ENCODE peak calls at places on chromosomes 5 and 9, in seven cellular contexts. One of them, this sample, is unnamed.

GRCh38 chr9:98983295-98984268 is 39.9 kb downstream of the COL15A1 start:
- DNase-seq in SK-N-SH: no peak
- DNase-seq in HepG2: no peak
- DNase-seq in HCT116: no peak
- DNase-seq in K562: no peak
- DNase-seq in H1: no peak
- DNase-seq in GM12878: no peak
- DNase-seq in this sample: no peak

GRCh38 chr9:70111042-70111602 is 67.5 kb downstream of the MAMDC2 start:
- DNase-seq in SK-N-SH: peak; percentile 39
- DNase-seq in HepG2: peak; percentile 31
- DNase-seq in HCT116: peak; percentile 66
- DNase-seq in K562: peak; percentile 65
- DNase-seq in H1: peak; percentile 64
- DNase-seq in GM12878: no peak
- DNase-seq in this sample: no peak

GRCh38 chr5:96257904-96258303 is 175.1 kb downstream of the PCSK1 start:
- DNase-seq in SK-N-SH: no peak
- DNase-seq in HepG2: no peak
- DNase-seq in HCT116: no peak
- DNase-seq in K562: no peak
- DNase-seq in H1: no peak
- DNase-seq in GM12878: no peak
- DNase-seq in this sample: no peak

GRCh38 chr5:85843535-85843934 is 774.2 kb upstream of the COX7C start:
- DNase-seq in SK-N-SH: no peak
- DNase-seq in HepG2: no peak
- DNase-seq in HCT116: no peak
- DNase-seq in K562: no peak
- DNase-seq in H1: no peak
- DNase-seq in GM12878: no peak
- DNase-seq in this sample: no peak

GRCh38 chr5:95446560-95447221 is 55.5 kb downstream of the FAM81B start:
- DNase-seq in SK-N-SH: no peak
- DNase-seq in HepG2: no peak
- DNase-seq in HCT116: no peak
- DNase-seq in K562: no peak
- DNase-seq in H1: no peak
- DNase-seq in GM12878: no peak
- DNase-seq in this sample: no peak

GRCh38 chr5:149586708-149587318 is 5.5 kb downstream of the ARHGEF37 start:
- DNase-seq in SK-N-SH: peak; percentile 34
- DNase-seq in HepG2: no peak
- DNase-seq in HCT116: no peak
- DNase-seq in K562: no peak
- DNase-seq in H1: no peak
- DNase-seq in GM12878: no peak
- DNase-seq in this sample: peak; percentile 49

GRCh38 chr5:99176186-99176585 is 247.4 kb upstream of the CHD1 start:
- DNase-seq in SK-N-SH: no peak
- DNase-seq in HepG2: no peak
- DNase-seq in HCT116: no peak
- DNase-seq in K562: no peak
- DNase-seq in H1: no peak
- DNase-seq in GM12878: no peak
- DNase-seq in this sample: no peak

GRCh38 chr9:104386425-104387069 is 117.5 kb upstream of the OR13F1 start:
- DNase-seq in SK-N-SH: peak; percentile 41
- DNase-seq in HepG2: peak; percentile 16
- DNase-seq in HCT116: peak; percentile 22
- DNase-seq in K562: peak; percentile 5
- DNase-seq in H1: no peak
- DNase-seq in GM12878: no peak
- DNase-seq in this sample: peak; percentile 48

GRCh38 chr9:135833864-135834263 is 73.5 kb downstream of the CAMSAP1 start:
- DNase-seq in SK-N-SH: no peak
- DNase-seq in HepG2: no peak
- DNase-seq in HCT116: no peak
- DNase-seq in K562: no peak
- DNase-seq in H1: no peak
- DNase-seq in GM12878: no peak
- DNase-seq in this sample: no peak

GRCh38 chr5:152532714-152533113 is 127.6 kb upstream of the NMUR2 start:
- DNase-seq in SK-N-SH: peak; percentile 16
- DNase-seq in HepG2: peak; percentile 33
- DNase-seq in HCT116: peak; percentile 42
- DNase-seq in K562: peak; percentile 55
- DNase-seq in H1: no peak
- DNase-seq in GM12878: peak; percentile 15
- DNase-seq in this sample: peak; percentile 82

GRCh38 chr5:172593306-172593705 is 47.8 kb upstream of the NEURL1B start:
- DNase-seq in SK-N-SH: no peak
- DNase-seq in HepG2: no peak
- DNase-seq in HCT116: no peak
- DNase-seq in K562: no peak
- DNase-seq in H1: no peak
- DNase-seq in GM12878: no peak
- DNase-seq in this sample: no peak

GRCh38 chr9:34512131-34513078 is 10.4 kb downstream of the ENHO start:
- DNase-seq in SK-N-SH: no peak
- DNase-seq in HepG2: peak; percentile 66
- DNase-seq in HCT116: no peak
- DNase-seq in K562: no peak
- DNase-seq in H1: no peak
- DNase-seq in GM12878: no peak
- DNase-seq in this sample: peak; percentile 40

GRCh38 chr5:65774346-65774745 is 52.3 kb downstream of the NLN start:
- DNase-seq in SK-N-SH: no peak
- DNase-seq in HepG2: no peak
- DNase-seq in HCT116: no peak
- DNase-seq in K562: no peak
- DNase-seq in H1: no peak
- DNase-seq in GM12878: no peak
- DNase-seq in this sample: no peak

GRCh38 chr9:16344343-16344742 is 526.1 kb downstream of the BNC2 start:
- DNase-seq in SK-N-SH: no peak
- DNase-seq in HepG2: no peak
- DNase-seq in HCT116: no peak
- DNase-seq in K562: no peak
- DNase-seq in H1: no peak
- DNase-seq in GM12878: no peak
- DNase-seq in this sample: no peak

GRCh38 chr9:35756743-35757526 is 2.9 kb upstream of the MSMP start:
- DNase-seq in SK-N-SH: peak; percentile 88
- DNase-seq in HepG2: peak; percentile 62
- DNase-seq in HCT116: peak; percentile 38
- DNase-seq in K562: peak; percentile 71
- DNase-seq in H1: peak; percentile 33
- DNase-seq in GM12878: no peak
- DNase-seq in this sample: no peak

GRCh38 chr5:148372883-148373282 is 10.9 kb upstream of the FBXO38 start:
- DNase-seq in SK-N-SH: no peak
- DNase-seq in HepG2: no peak
- DNase-seq in HCT116: no peak
- DNase-seq in K562: no peak
- DNase-seq in H1: no peak
- DNase-seq in GM12878: no peak
- DNase-seq in this sample: no peak
- TF ChIP-seq JUND in SK-N-SH: no peak
- TF ChIP-seq JUND in HepG2: no peak
- TF ChIP-seq JUND in HCT116: no peak
- TF ChIP-seq JUND in K562: no peak
- TF ChIP-seq JUND in H1: no peak
- TF ChIP-seq JUND in GM12878: no peak
- TF ChIP-seq JUND in this sample: no peak

GRCh38 chr9:87007711-87008360 is 60.5 kb upstream of the GAS1 start:
- DNase-seq in SK-N-SH: peak; percentile 69
- DNase-seq in HepG2: no peak
- DNase-seq in HCT116: no peak
- DNase-seq in K562: no peak
- DNase-seq in H1: no peak
- DNase-seq in GM12878: no peak
- DNase-seq in this sample: peak; percentile 1
- TF ChIP-seq JUND in SK-N-SH: no peak
- TF ChIP-seq JUND in HepG2: no peak
- TF ChIP-seq JUND in HCT116: no peak
- TF ChIP-seq JUND in K562: no peak
- TF ChIP-seq JUND in H1: no peak
- TF ChIP-seq JUND in GM12878: no peak
- TF ChIP-seq JUND in this sample: no peak

GRCh38 chr9:4106081-4106491 is 193.8 kb downstream of the GLIS3 start:
- DNase-seq in SK-N-SH: no peak
- DNase-seq in HepG2: peak; percentile 21
- DNase-seq in HCT116: no peak
- DNase-seq in K562: no peak
- DNase-seq in H1: no peak
- DNase-seq in GM12878: no peak
- DNase-seq in this sample: no peak
- TF ChIP-seq JUND in SK-N-SH: no peak
- TF ChIP-seq JUND in HepG2: no peak
- TF ChIP-seq JUND in HCT116: no peak
- TF ChIP-seq JUND in K562: no peak
- TF ChIP-seq JUND in H1: no peak
- TF ChIP-seq JUND in GM12878: no peak
- TF ChIP-seq JUND in this sample: no peak

DNA sequence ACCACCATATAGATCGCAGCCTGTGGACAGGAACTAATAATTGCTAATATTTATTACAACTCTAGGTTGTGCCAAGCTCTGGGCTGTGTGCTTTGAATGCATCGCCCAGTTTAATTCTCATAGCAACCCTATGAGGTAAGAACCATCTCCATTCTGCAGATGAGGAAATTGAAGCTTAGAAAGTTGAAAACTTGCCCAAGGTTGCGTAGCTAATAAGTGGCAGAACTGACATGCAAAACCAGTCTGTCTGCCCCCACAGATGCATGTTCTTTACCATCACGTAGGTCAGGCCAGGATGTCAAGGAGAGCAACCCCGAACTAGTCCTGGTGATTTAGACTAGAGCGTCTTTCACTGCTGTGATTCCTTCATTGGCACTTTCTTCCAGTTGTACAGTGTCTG is 15.6 kb downstream of the WWC1 start:
- DNase-seq in SK-N-SH: no peak
- DNase-seq in HepG2: no peak
- DNase-seq in HCT116: no peak
- DNase-seq in K562: no peak
- DNase-seq in H1: no peak
- DNase-seq in GM12878: no peak
- DNase-seq in this sample: no peak
- TF ChIP-seq JUND in SK-N-SH: no peak
- TF ChIP-seq JUND in HepG2: no peak
- TF ChIP-seq JUND in HCT116: no peak
- TF ChIP-seq JUND in K562: no peak
- TF ChIP-seq JUND in H1: no peak
- TF ChIP-seq JUND in GM12878: no peak
- TF ChIP-seq JUND in this sample: no peak

GRCh38 chr5:14036947-14037346 is 92.5 kb upstream of the DNAH5 start:
- DNase-seq in SK-N-SH: no peak
- DNase-seq in HepG2: no peak
- DNase-seq in HCT116: no peak
- DNase-seq in K562: no peak
- DNase-seq in H1: no peak
- DNase-seq in GM12878: no peak
- DNase-seq in this sample: no peak

GRCh38 chr5:14038341-14038959 is 94.0 kb upstream of the DNAH5 start:
- DNase-seq in SK-N-SH: no peak
- DNase-seq in HepG2: peak; percentile 32
- DNase-seq in HCT116: peak; percentile 52
- DNase-seq in K562: peak; percentile 6
- DNase-seq in H1: no peak
- DNase-seq in GM12878: no peak
- DNase-seq in this sample: no peak

GRCh38 chr5:14034991-14035390 is 90.5 kb upstream of the DNAH5 start:
- DNase-seq in SK-N-SH: no peak
- DNase-seq in HepG2: no peak
- DNase-seq in HCT116: no peak
- DNase-seq in K562: no peak
- DNase-seq in H1: no peak
- DNase-seq in GM12878: no peak
- DNase-seq in this sample: no peak

GRCh38 chr5:14036514-14036913 is 92.0 kb upstream of the DNAH5 start:
- DNase-seq in SK-N-SH: no peak
- DNase-seq in HepG2: no peak
- DNase-seq in HCT116: no peak
- DNase-seq in K562: no peak
- DNase-seq in H1: no peak
- DNase-seq in GM12878: no peak
- DNase-seq in this sample: no peak

DNA sequence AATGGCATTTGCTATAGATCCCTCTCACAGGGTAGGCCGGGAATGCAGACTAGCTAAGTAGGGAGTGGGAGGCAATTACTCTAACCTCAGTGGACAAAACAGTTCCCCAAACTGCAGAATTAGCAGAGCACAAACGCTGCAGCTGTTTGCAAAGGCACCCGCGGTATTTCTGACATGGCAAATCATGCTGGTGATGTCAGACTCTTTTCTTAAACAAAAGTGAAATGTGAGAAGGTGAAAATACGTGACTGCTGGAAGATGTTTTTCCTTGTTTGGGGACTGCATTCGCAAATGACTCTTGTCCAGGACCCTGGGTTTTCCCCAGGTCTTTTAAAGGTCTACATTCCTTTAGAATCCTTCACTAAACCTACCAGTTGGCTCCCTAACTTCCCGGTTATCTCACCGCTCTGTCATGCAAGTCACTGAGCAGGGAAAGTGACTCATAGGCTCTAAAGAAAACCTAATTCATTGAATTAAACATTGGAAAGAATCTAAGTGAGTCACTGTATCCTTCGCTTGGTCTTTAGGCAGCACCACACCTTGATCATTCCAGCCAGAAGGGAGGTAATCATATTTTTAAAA is 91.5 kb upstream of the DNAH5 start:
- DNase-seq in SK-N-SH: no peak
- DNase-seq in HepG2: peak; percentile 73
- DNase-seq in HCT116: peak; percentile 92
- DNase-seq in K562: no peak
- DNase-seq in H1: peak; percentile 74
- DNase-seq in GM12878: no peak
- DNase-seq in this sample: peak; percentile 63
- TF ChIP-seq JUND in SK-N-SH: peak; percentile 96
- TF ChIP-seq JUND in HepG2: no peak
- TF ChIP-seq JUND in HCT116: peak; percentile 97
- TF ChIP-seq JUND in K562: peak; percentile 53
- TF ChIP-seq JUND in H1: peak; percentile 96
- TF ChIP-seq JUND in GM12878: no peak
- TF ChIP-seq JUND in this sample: peak; percentile 41

GRCh38 chr9:95090871-95091573 is 226.5 kb downstream of the FANCC start:
- DNase-seq in SK-N-SH: no peak
- DNase-seq in HepG2: no peak
- DNase-seq in HCT116: no peak
- DNase-seq in K562: no peak
- DNase-seq in H1: no peak
- DNase-seq in GM12878: no peak
- DNase-seq in this sample: no peak
- TF ChIP-seq JUND in SK-N-SH: no peak
- TF ChIP-seq JUND in HepG2: no peak
- TF ChIP-seq JUND in HCT116: no peak
- TF ChIP-seq JUND in K562: no peak
- TF ChIP-seq JUND in H1: no peak
- TF ChIP-seq JUND in GM12878: no peak
- TF ChIP-seq JUND in this sample: no peak

This sample was measured in T47D.